ENCODE peak calls at places on chromosomes 13 and 19, in eight cellular contexts. M, C, L, V, G, W, T and J are unnamed samples.

GRCh38 chr13:27775943-27776342 is 16.3 kb upstream of the GSX1 start:
- DNase-seq in C (no peak), M (no peak), T (no peak), W (no peak), G (no peak), L (no peak), V (no peak), J (no peak)

GRCh38 chr13:77009011-77009410 is 17.1 kb downstream of the CLN5 start:
- DNase-seq in C (no peak), M (no peak), L (no peak), V (no peak), G (no peak), W (no peak), T (no peak), J (no peak)

GRCh38 chr13:28089065-28089464 is 11.3 kb downstream of the FLT3 start:
- DNase-seq in C (no peak), M (no peak), W (no peak), V (no peak), L (no peak), T (no peak), G (no peak), J (no peak)

GRCh38 chr13:99657848-99658265 is 156.6 kb downstream of the TM9SF2 start:
- DNase-seq in V (no peak), M (no peak), C (peak), T (no peak), G (peak), W (no peak), L (no peak), J (no peak)

GRCh38 chr19:18507021-18507726 is 14.7 kb downstream of the ELL start:
- DNase-seq in W (no peak), G (peak), C (no peak), L (no peak), T (no peak), V (no peak), M (peak), J (peak)

GRCh38 chr13:85386424-85386823 is 412.8 kb downstream of the SLITRK6 start:
- DNase-seq in T (no peak), C (no peak), V (no peak), G (no peak), M (no peak), L (no peak), W (no peak), J (no peak)

GRCh38 chr19:41376241-41376997 is at the start of gene TMEM91:
- DNase-seq in M (no peak), T (no peak), G (no peak), W (no peak), C (no peak), V (peak), L (no peak), J (no peak)

GRCh38 chr19:2308114-2308556 is at the start of gene LINGO3:
- DNase-seq in G (no peak), M (no peak), W (no peak), L (no peak), T (no peak), C (no peak), V (no peak), J (no peak)

GRCh38 chr13:52862358-52863206 is 14.1 kb upstream of the PCDH8 start:
- DNase-seq in T (no peak), L (no peak), W (no peak), G (no peak), M (peak), C (no peak), V (no peak), J (no peak)

GRCh38 chr19:36604656-36605100 is 435 bp upstream of the ZNF382 start:
- DNase-seq in V (peak), T (peak), L (peak), M (peak), C (peak), G (peak), W (peak), J (peak)

GRCh38 chr13:28408235-28408848 is 86.6 kb downstream of the FLT1 start:
- DNase-seq in M (no peak), G (no peak), T (no peak), V (peak), C (no peak), L (no peak), W (no peak), J (no peak)

GRCh38 chr19:46696052-46696451 is 20.9 kb downstream of the PRKD2 start:
- DNase-seq in L (no peak), M (no peak), G (no peak), T (no peak), V (no peak), C (no peak), W (no peak), J (no peak)

GRCh38 chr13:21022694-21023325 is 38.6 kb downstream of the LATS2 start:
- DNase-seq in T (no peak), G (no peak), V (peak), L (no peak), W (no peak), M (no peak), C (no peak), J (no peak)